ENCODE peak calls at places on chromosome 1, in nine cellular contexts. P is cardiac septum; O is T-helper 22 cell; J is activated T-cell treated with anti-CD3 and anti-CD28 coated beads, Interleukin-2, amount 50 U/mL, for 72 hours; R is AG09319; F is NAMALWA; X is cerebellar cortex; C is AG08396; S is Peyer's patch. G is an unnamed sample.

GRCh38 chr1:204600968-204601367 is 84.6 kb downstream of the LRRN2 start:
- DNase-seq in X (no peak), C (no peak), F (no peak), J (no peak), S (no peak), P (no peak), R (no peak), O (no peak), G (no peak)

GRCh38 chr1:19480282-19480681 is 5.1 kb downstream of the CAPZB start:
- DNase-seq in C (no peak), P (no peak), S (no peak), F (no peak), J (no peak), X (no peak), R (no peak), O (no peak), G (no peak)

GRCh38 chr1:235207202-235207565 is 46.1 kb upstream of the RBM34 start:
- DNase-seq in R (no peak), S (no peak), J (peak), F (peak), X (no peak), P (no peak), O (peak), C (no peak), G (no peak)

GRCh38 chr1:161727343-161727924 is 6.1 kb downstream of the FCRLB start:
- DNase-seq in R (no peak), P (no peak), X (peak), J (peak), O (no peak), S (peak), C (peak), F (peak), G (no peak)

GRCh38 chr1:200260587-200261335 is 149.1 kb downstream of the ZNF281 start:
- DNase-seq in R (peak), F (no peak), J (no peak), O (no peak), S (no peak), X (no peak), P (no peak), C (no peak), G (no peak)

GRCh38 chr1:93347319-93347899 is 1.7 kb downstream of the DR1 start:
- DNase-seq in R (no peak), O (no peak), S (no peak), J (no peak), F (no peak), C (no peak), X (no peak), P (no peak), G (no peak)

GRCh38 chr1:147892731-147893214 is 9.8 kb upstream of the GJA8 start:
- DNase-seq in F (peak), P (no peak), C (peak), X (peak), O (peak), J (peak), S (peak), R (peak), G (no peak)

GRCh38 chr1:212124891-212125582 is 89.5 kb downstream of the DTL start:
- DNase-seq in C (no peak), F (no peak), J (no peak), S (peak), X (no peak), R (no peak), O (no peak), P (no peak), G (no peak)

GRCh38 chr1:63824386-63824898 is 50.6 kb downstream of the ROR1 start:
- DNase-seq in R (no peak), X (no peak), S (no peak), F (no peak), P (no peak), O (no peak), C (no peak), J (no peak), G (no peak)

GRCh38 chr1:54163051-54163450 is 10.3 kb upstream of the CDCP2 start:
- DNase-seq in S (no peak), O (no peak), J (no peak), C (no peak), P (no peak), F (no peak), R (no peak), X (no peak), G (no peak)